ENCODE peak calls at places on chromosome 10, in eight cellular contexts. E, D, Q, P, J, H, M and S are unnamed samples.

GRCh38 chr10:33047655-33048054 is 89.6 kb upstream of the ITGB1 start:
- DNase-seq in H (no peak), M (no peak), Q (no peak), J (no peak), E (no peak), D (no peak), P (no peak), S (no peak)

GRCh38 chr10:70803768-70804423 is 11.9 kb upstream of the SGPL1 start:
- DNase-seq in E (no peak), M (no peak), P (no peak), J (no peak), H (no peak), Q (no peak), D (no peak), S (peak)

GRCh38 chr10:92574545-92575377 is 868 bp upstream of the IDE start:
- DNase-seq in J (peak), D (no peak), E (no peak), M (no peak), P (no peak), Q (no peak), H (peak), S (no peak)

GRCh38 chr10:88489107-88489506 is 94.0 kb downstream of the RNLS start:
- DNase-seq in P (no peak), E (no peak), Q (no peak), J (no peak), H (no peak), D (no peak), M (no peak), S (peak)

GRCh38 chr10:71213127-71213616 is 802 bp downstream of the UNC5B start:
- DNase-seq in P (peak), J (no peak), E (peak), M (peak), H (peak), D (peak), Q (no peak), S (peak)

GRCh38 chr10:96660297-96660696 is 60.0 kb downstream of the PIK3AP1 start:
- DNase-seq in E (no peak), Q (no peak), M (no peak), D (no peak), H (no peak), P (no peak), J (no peak), S (no peak)

GRCh38 chr10:90969947-90970673 is 49.2 kb upstream of the ANKRD1 start:
- DNase-seq in D (peak), J (no peak), P (no peak), E (no peak), H (no peak), M (no peak), Q (no peak), S (peak)

GRCh38 chr10:131960631-131961046 is 21.1 kb downstream of the BNIP3 start:
- DNase-seq in Q (no peak), H (no peak), E (no peak), M (no peak), J (no peak), P (peak), D (no peak), S (no peak)

GRCh38 chr10:104021246-104021645 is 54.3 kb downstream of the SLK start:
- DNase-seq in Q (no peak), H (no peak), J (no peak), E (no peak), M (no peak), D (no peak), P (no peak), S (no peak)

GRCh38 chr10:26365681-26366327 is 72.3 kb upstream of the APBB1IP start:
- DNase-seq in D (no peak), P (no peak), J (peak), E (no peak), H (no peak), Q (no peak), M (no peak), S (no peak)

GRCh38 chr10:287029-287428 is 151.8 kb downstream of the ZMYND11 start:
- DNase-seq in M (no peak), Q (no peak), E (no peak), D (no peak), J (no peak), H (no peak), P (no peak), S (no peak)

GRCh38 chr10:44337081-44337480 is 47.8 kb downstream of the CXCL12 start:
- DNase-seq in Q (no peak), M (no peak), E (no peak), H (no peak), P (no peak), J (no peak), D (no peak), S (no peak)

GRCh38 chr10:33635967-33636366 is 301.5 kb upstream of the NRP1 start:
- DNase-seq in M (no peak), P (no peak), Q (no peak), E (no peak), D (no peak), J (no peak), H (no peak), S (no peak)

GRCh38 chr10:42598249-42598873 is 40.0 kb downstream of the ZNF33B start:
- DNase-seq in J (no peak), E (no peak), Q (no peak), H (no peak), D (no peak), P (no peak), M (no peak), S (no peak)

GRCh38 chr10:69864321-69864720 is 62.6 kb downstream of the COL13A1 start:
- DNase-seq in P (no peak), E (no peak), H (no peak), M (no peak), J (no peak), Q (no peak), D (no peak), S (no peak)

GRCh38 chr10:43002596-43002995 is 74.3 kb upstream of the RET start:
- DNase-seq in Q (no peak), D (no peak), P (no peak), M (no peak), H (no peak), J (no peak), E (peak), S (no peak)

GRCh38 chr10:79347894-79348639 is 798 bp downstream of the PPIF start:
- DNase-seq in D (peak), Q (peak), M (peak), P (peak), H (no peak), E (peak), J (peak), S (no peak)

GRCh38 chr10:21526184-21526951 is 886 bp upstream of the SKIDA1 start:
- DNase-seq in J (peak), Q (peak), E (peak), D (peak), M (peak), P (peak), H (peak), S (no peak)

GRCh38 chr10:88411772-88412349 is 171.3 kb downstream of the RNLS start:
- DNase-seq in J (no peak), Q (no peak), D (no peak), E (no peak), M (no peak), H (no peak), P (no peak), S (no peak)

GRCh38 chr10:46216003-46216634 is 70.7 kb upstream of the ANTXRL start:
- DNase-seq in H (no peak), D (no peak), P (no peak), E (no peak), M (no peak), J (no peak), Q (no peak), S (no peak)

GRCh38 chr10:34994565-34995142 is 95.5 kb downstream of the CUL2 start:
- DNase-seq in H (peak), Q (peak), E (peak), J (peak), P (peak), M (peak), D (peak), S (peak)

GRCh38 chr10:1114355-1115261 is 58.4 kb downstream of the WDR37 start:
- DNase-seq in D (no peak), M (no peak), J (no peak), H (no peak), Q (no peak), E (no peak), P (no peak), S (no peak)

GRCh38 chr10:77710759-77711682 is 73.4 kb upstream of the KCNMA1 start:
- DNase-seq in D (peak), E (peak), P (peak), J (peak), H (peak), M (peak), Q (peak), S (no peak)

GRCh38 chr10:97600616-97601015 is 11.1 kb downstream of the C10orf62 start:
- DNase-seq in D (no peak), H (no peak), P (no peak), M (no peak), Q (no peak), E (no peak), J (no peak), S (no peak)